ENCODE peak calls at places on chromosomes 4 and X, in six cellular contexts. I, D, Z, G, F and W are unnamed samples. For H3K4me1, the result is how much of the 10 kb centered on the place peaks cover.

GRCh38 chr4:1245481-1246051 is 3.4 kb downstream of the CTBP1 start:
- DNase-seq in Z (peak), I (peak), G (no peak), D (no peak), F (no peak), W (no peak)

GRCh38 chr4:164350086-164350485 is 403.8 kb upstream of the SMIM31 start:
- DNase-seq in F (no peak), G (no peak), I (no peak), Z (no peak), D (no peak), W (no peak)

GRCh38 chrX:68669872-68670271 is 22.4 kb downstream of the STARD8 start:
- DNase-seq in F (no peak), D (no peak), I (no peak), G (no peak), Z (no peak), W (no peak)

GRCh38 chr4:150679767-150680088 is 97.8 kb downstream of the MAB21L2 start:
- DNase-seq in Z (no peak), G (no peak), F (no peak), I (no peak), D (no peak), W (no peak)

GRCh38 chrX:21683910-21684309 is 25.8 kb upstream of the KLHL34 start:
- DNase-seq in Z (no peak), I (no peak), D (no peak), F (no peak), G (no peak), W (no peak)

GRCh38 chrX:125507119-125507518 is 187.4 kb downstream of the TEX13C start:
- DNase-seq in Z (no peak), F (no peak), D (no peak), I (no peak), G (no peak), W (no peak)

GRCh38 chr4:99886146-99886545 is 8.1 kb downstream of the LAMTOR3 start:
- DNase-seq in D (no peak), F (no peak), Z (no peak), I (no peak), G (no peak), W (no peak)

GRCh38 chrX:29090811-29091210 is 503.6 kb downstream of the IL1RAPL1 start:
- DNase-seq in G (peak), Z (no peak), F (peak), D (no peak), I (no peak), W (no peak)

GRCh38 chrX:147570483-147570882 is 341.2 kb upstream of the FMR1 start:
- DNase-seq in Z (no peak), F (no peak), G (no peak), D (no peak), I (no peak), W (no peak)

GRCh38 chr4:94277539-94277938 is 65.1 kb downstream of the HPGDS start:
- DNase-seq in Z (no peak), F (no peak), I (no peak), G (no peak), D (no peak), W (no peak)

GRCh38 chr4:17494258-17494657 is 17.6 kb downstream of the QDPR start:
- DNase-seq in G (no peak), I (no peak), F (peak), D (no peak), Z (no peak), W (no peak)

GRCh38 chrX:8848921-8849320 is 47.7 kb upstream of the FAM9A start:
- DNase-seq in I (no peak), Z (no peak), G (no peak), F (no peak), D (no peak), W (no peak)

GRCh38 chrX:130125090-130125489 is 14.8 kb upstream of the ELF4 start:
- DNase-seq in F (no peak), Z (peak), D (no peak), I (peak), G (no peak), W (no peak)

GRCh38 chrX:47179221-47179927 is 14.3 kb upstream of the UBA1 start:
- DNase-seq in Z (no peak), D (no peak), I (no peak), F (no peak), G (no peak), W (no peak)

GRCh38 chr4:16952462-16952871 is 54.0 kb upstream of the LDB2 start:
- DNase-seq in Z (no peak), D (no peak), F (peak), I (no peak), G (no peak), W (no peak)

GRCh38 chrX:130682990-130683389 is 220.0 kb downstream of the ENOX2 start:
- DNase-seq in G (no peak), I (no peak), Z (no peak), D (no peak), F (no peak), W (no peak)

GRCh38 chrX:72020204-72020603 is 109.6 kb downstream of the NHSL2 start:
- DNase-seq in Z (no peak), G (no peak), F (no peak), D (no peak), I (no peak), W (no peak)

GRCh38 chr4:155667538-155668511 is 1.2 kb downstream of the GUCY1A1 start:
- DNase-seq in G (no peak), I (no peak), Z (peak), D (peak), F (peak), W (no peak)

GRCh38 chr4:153873741-153874140 is 84.9 kb upstream of the SFRP2 start:
- DNase-seq in Z (no peak), I (no peak), G (no peak), F (no peak), D (no peak), W (no peak)

GRCh38 chr4:184388106-184388505 is 86.2 kb downstream of the IRF2 start:
- DNase-seq in G (no peak), I (no peak), Z (no peak), F (no peak), D (no peak), W (peak)

GRCh38 chr4:156329779-156330178 is 376.1 kb upstream of the CTSO start:
- DNase-seq in F (no peak), D (no peak), Z (no peak), G (no peak), I (no peak), W (no peak)

GRCh38 chrX:1592863-1593201 is 1.4 kb downstream of the AKAP17A start:
- DNase-seq in G (no peak), F (no peak), D (no peak), Z (no peak), I (no peak), W (peak)

GRCh38 chr4:38856524-38857337 is at the start of gene TLR6:
- DNase-seq in G (peak), I (no peak), Z (peak), F (peak), D (peak), W (peak)

GRCh38 chrX:154125356-154126040 is 18.5 kb upstream of the OPN1LW start:
- DNase-seq in I (no peak), F (no peak), G (no peak), D (no peak), Z (no peak), W (no peak)

GRCh38 chr4:170274616-170275015 is 184.9 kb upstream of the AADAT start:
- DNase-seq in I (no peak), G (no peak), Z (no peak), D (no peak), F (no peak), W (no peak)

GRCh38 chr4:6548882-6549230 is 26.1 kb upstream of the MAN2B2 start:
- DNase-seq in Z (no peak), G (no peak), D (no peak), F (no peak), I (no peak), W (no peak)

GRCh38 chr4:150056569-150056968 is 21.7 kb upstream of the DCLK2 start:
- DNase-seq in I (no peak), Z (no peak), F (no peak), G (no peak), D (no peak), W (no peak)

GRCh38 chr4:124945422-124945821 is 232.9 kb upstream of the ANKRD50 start:
- DNase-seq in F (no peak), Z (no peak), D (no peak), I (no peak), G (no peak), W (no peak)

GRCh38 chrX:150847088-150847487 is 51.4 kb downstream of the CD99L2 start:
- DNase-seq in I (no peak), G (no peak), F (no peak), D (no peak), Z (no peak), W (no peak)

GRCh38 chr4:92198711-92199110 is 105.1 kb upstream of the GRID2 start:
- DNase-seq in I (no peak), G (no peak), D (no peak), Z (no peak), F (no peak), W (no peak)

GRCh38 chrX:30824275-30824674 is 64.8 kb downstream of the TAB3 start:
- DNase-seq in I (no peak), G (no peak), Z (no peak), D (no peak), F (no peak), W (no peak)

GRCh38 chrX:136496359-136496767 is 1.0 kb upstream of the HTATSF1 start:
- DNase-seq in I (no peak), G (no peak), D (no peak), Z (no peak), F (no peak), W (no peak)

GRCh38 chr4:150769235-150769634 is 187.3 kb downstream of the MAB21L2 start:
- DNase-seq in D (no peak), I (no peak), G (no peak), F (no peak), Z (peak), W (no peak)

GRCh38 chr4:38621004-38621684 is 42.9 kb upstream of the KLF3 start:
- DNase-seq in Z (peak), D (no peak), F (peak), G (peak), I (no peak), W (no peak)

GRCh38 chr4:52576326-52576725 is 82.8 kb downstream of the USP46 start:
- DNase-seq in D (no peak), G (no peak), Z (no peak), I (no peak), F (no peak), W (no peak)

GRCh38 chr4:162610116-162610515 is 446.3 kb upstream of the FSTL5 start:
- DNase-seq in D (peak), Z (no peak), G (no peak), F (no peak), I (no peak), W (no peak)

GRCh38 chrX:2840961-2841360 is 12.2 kb downstream of the GYG2 start:
- DNase-seq in Z (no peak), F (no peak), I (no peak), D (no peak), G (no peak), W (no peak)

GRCh38 chrX:40105016-40105790 is 7.4 kb upstream of the BCOR start:
- DNase-seq in F (no peak), Z (peak), D (no peak), I (no peak), G (peak), W (peak)

DNA sequence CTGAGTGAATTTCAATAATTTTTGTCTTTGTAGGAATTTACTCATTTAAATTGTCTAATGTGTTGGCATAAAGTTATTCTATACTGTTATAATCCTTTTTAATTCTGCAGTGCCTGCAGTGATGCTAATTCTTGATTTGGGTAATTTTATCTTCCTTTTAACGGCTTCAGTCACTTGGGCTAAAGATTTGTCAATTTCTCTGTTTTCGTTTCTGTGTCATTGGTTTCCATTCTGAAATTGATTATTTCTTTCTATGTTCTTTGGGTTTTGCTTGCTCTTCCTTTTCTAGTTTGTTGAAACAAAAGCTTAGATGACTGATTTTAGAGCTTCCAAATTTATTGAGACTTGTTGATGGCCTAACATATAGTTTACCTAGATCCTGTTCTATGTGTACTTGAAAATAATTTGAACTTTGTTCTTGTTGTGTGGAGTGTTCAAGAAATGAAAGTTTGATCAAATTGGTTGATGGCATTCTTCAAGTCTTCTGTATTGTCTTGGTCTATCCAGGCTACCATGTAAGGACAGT is 89.4 kb downstream of the TNIP2 start:
- DNase-seq in Z (no peak), I (no peak), D (no peak), G (no peak), F (no peak), W (no peak)
- H3K4me1 ChIP-seq in Z (under half), I (under half), D (under half), G (under half), F (under half), W (under half)

GRCh38 chr4:126834854-126835253 is 797.9 kb upstream of the INTU start:
- DNase-seq in G (no peak), D (no peak), I (no peak), F (no peak), Z (no peak), W (no peak)
- H3K4me3 ChIP-seq in G (no peak), D (no peak), I (no peak), F (no peak), Z (no peak), W (no peak)

GRCh38 chr4:102809691-102810090 is 17.7 kb downstream of the UBE2D3 start:
- DNase-seq in F (no peak), I (no peak), Z (no peak), D (no peak), G (no peak), W (no peak)

GRCh38 chr4:102809190-102809589 is 18.2 kb downstream of the UBE2D3 start:
- DNase-seq in Z (no peak), G (no peak), D (no peak), F (no peak), I (no peak), W (no peak)

GRCh38 chr4:102807345-102807744 is 20.0 kb downstream of the UBE2D3 start:
- DNase-seq in I (no peak), G (no peak), D (no peak), Z (no peak), F (no peak), W (no peak)

GRCh38 chr4:102808009-102808408 is 19.3 kb downstream of the UBE2D3 start:
- DNase-seq in G (no peak), I (no peak), F (no peak), D (no peak), Z (no peak), W (no peak)
- H3K4me1 ChIP-seq in G (under half), I (under half), F (under half), D (under half), Z (under half), W (half or more)

DNA sequence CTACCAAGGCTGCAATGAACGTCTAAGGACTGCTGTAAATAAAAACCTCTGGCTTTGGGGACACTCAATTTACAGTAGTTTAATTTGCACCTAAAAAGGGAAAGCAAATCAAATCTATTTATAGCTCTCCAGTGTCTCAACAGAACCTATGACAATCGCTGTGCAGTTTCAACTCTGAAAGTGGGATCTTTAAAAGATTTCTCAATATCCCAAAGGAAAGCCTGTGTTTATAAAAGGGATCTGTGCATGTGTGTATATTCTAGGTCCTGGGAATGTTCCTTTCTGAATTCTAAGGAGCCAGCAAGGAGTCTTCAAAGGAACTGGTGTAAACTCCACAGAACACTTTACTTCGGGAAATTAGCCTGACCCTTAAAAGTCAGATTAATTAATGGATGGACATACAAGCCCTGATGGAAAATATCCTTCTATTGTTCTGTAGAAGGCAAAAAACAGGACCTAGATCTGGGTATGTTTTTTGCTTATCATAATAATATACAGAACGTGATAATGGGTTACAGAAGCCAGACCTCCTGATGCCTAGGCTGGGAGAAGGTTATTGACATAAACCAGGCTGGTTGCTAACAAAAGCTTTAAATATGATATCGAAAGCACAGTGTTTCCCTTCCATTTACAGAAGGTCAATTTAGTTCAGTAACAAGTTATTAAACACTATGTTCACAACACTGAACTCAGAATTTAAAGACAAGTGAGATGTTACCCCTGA is 53.2 kb downstream of the AFAP1 start:
- DNase-seq in I (no peak), G (no peak), D (no peak), Z (no peak), F (no peak), W (no peak)
- H3K4me3 ChIP-seq in I (no peak), G (no peak), D (no peak), Z (no peak), F (no peak), W (no peak)

DNA sequence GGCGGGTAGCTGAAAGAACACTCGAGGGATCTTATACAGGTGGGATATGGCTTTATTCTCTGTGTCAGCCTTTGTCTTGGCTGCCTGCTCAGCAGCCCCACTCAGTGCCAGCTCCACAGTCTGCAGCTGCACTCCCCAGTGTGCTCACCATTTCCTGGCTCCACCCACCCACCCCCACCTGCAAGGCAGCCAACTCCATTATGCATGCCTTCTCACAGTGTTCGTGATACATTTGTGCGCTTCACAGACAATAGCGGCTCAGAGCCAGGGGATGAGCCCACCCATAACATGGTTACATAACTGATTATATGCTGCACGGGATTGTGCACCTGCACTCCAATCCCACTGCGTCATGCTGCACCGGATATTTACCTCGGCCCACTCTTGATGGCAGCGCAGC is 8.8 kb upstream of the TMEM128 start:
- DNase-seq in Z (no peak), G (no peak), F (peak), D (no peak), I (no peak), W (no peak)
- H3K4me1 ChIP-seq in Z (under half), G (under half), F (under half), D (under half), I (under half), W (under half)

DNA sequence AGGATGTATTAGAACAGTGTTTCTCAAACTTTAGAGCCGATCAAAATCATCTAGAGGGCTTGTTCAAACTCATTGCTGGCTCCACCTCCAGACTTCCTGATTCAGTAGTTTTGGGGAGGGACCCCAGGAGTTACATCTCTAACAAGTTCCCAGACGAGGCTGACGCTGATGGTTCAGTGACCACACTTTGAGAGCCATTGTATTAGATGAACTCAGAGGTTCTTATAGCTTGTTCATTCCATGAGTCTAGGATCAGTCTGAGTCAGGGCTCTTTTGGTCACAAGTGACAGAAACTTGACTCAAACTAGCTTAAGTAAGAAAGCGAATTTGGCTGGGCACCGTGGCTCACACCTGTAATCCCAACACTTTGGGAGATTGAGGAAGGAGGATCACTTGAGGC is 11.5 kb upstream of the ADGRG2 start:
- DNase-seq in D (no peak), F (no peak), Z (no peak), I (no peak), G (no peak), W (no peak)
- H3K4me3 ChIP-seq in D (no peak), F (no peak), Z (no peak), I (no peak), G (no peak), W (no peak)